ENCODE peak calls at places on chromosomes 11 and 22, in ten cellular contexts. One of them, this sample, is unnamed.

GRCh38 chr11:122617926-122618325 is 37.6 kb upstream of the UBASH3B start:
- DNase-seq in K562: no peak
- DNase-seq in RWPE2: no peak
- DNase-seq in nephron progenitor cell: no peak
- DNase-seq in lower leg skin: no peak
- DNase-seq in GM12865: no peak
- DNase-seq in AG10803: no peak
- DNase-seq in HFF-Myc: no peak
- DNase-seq in left ventricle myocardium inferior: no peak
- DNase-seq in AG09309: no peak
- DNase-seq in this sample: no peak

GRCh38 chr11:96218901-96219300 is 124.1 kb downstream of the MAML2 start:
- DNase-seq in K562: no peak
- DNase-seq in RWPE2: no peak
- DNase-seq in nephron progenitor cell: no peak
- DNase-seq in lower leg skin: no peak
- DNase-seq in GM12865: no peak
- DNase-seq in AG10803: no peak
- DNase-seq in HFF-Myc: no peak
- DNase-seq in left ventricle myocardium inferior: no peak
- DNase-seq in AG09309: no peak
- DNase-seq in this sample: no peak

GRCh38 chr11:133832096-133833081 is 12.9 kb downstream of the SPATA19 start:
- DNase-seq in K562: no peak
- DNase-seq in RWPE2: no peak
- DNase-seq in nephron progenitor cell: no peak
- DNase-seq in lower leg skin: no peak
- DNase-seq in GM12865: no peak
- DNase-seq in AG10803: no peak
- DNase-seq in HFF-Myc: no peak
- DNase-seq in left ventricle myocardium inferior: no peak
- DNase-seq in AG09309: no peak
- DNase-seq in this sample: no peak

GRCh38 chr11:125201525-125202121 is 37.1 kb downstream of the PKNOX2 start:
- DNase-seq in K562: no peak
- DNase-seq in RWPE2: no peak
- DNase-seq in nephron progenitor cell: no peak
- DNase-seq in lower leg skin: no peak
- DNase-seq in GM12865: no peak
- DNase-seq in AG10803: no peak
- DNase-seq in HFF-Myc: no peak
- DNase-seq in left ventricle myocardium inferior: no peak
- DNase-seq in AG09309: no peak
- DNase-seq in this sample: no peak

GRCh38 chr11:117199061-117199915 is at the start of gene TAGLN:
- DNase-seq in K562: no peak
- DNase-seq in RWPE2: peak
- DNase-seq in nephron progenitor cell: peak
- DNase-seq in lower leg skin: no peak
- DNase-seq in GM12865: no peak
- DNase-seq in AG10803: peak
- DNase-seq in HFF-Myc: no peak
- DNase-seq in left ventricle myocardium inferior: peak
- DNase-seq in AG09309: peak
- DNase-seq in this sample: no peak

GRCh38 chr11:10629431-10630002 is 61.1 kb upstream of the LYVE1 start:
- DNase-seq in K562: no peak
- DNase-seq in RWPE2: no peak
- DNase-seq in nephron progenitor cell: no peak
- DNase-seq in lower leg skin: no peak
- DNase-seq in GM12865: no peak
- DNase-seq in AG10803: no peak
- DNase-seq in HFF-Myc: no peak
- DNase-seq in left ventricle myocardium inferior: no peak
- DNase-seq in AG09309: no peak
- DNase-seq in this sample: no peak

GRCh38 chr11:57778318-57779037 is 16.9 kb downstream of the CTNND1 start:
- DNase-seq in K562: peak
- DNase-seq in RWPE2: peak
- DNase-seq in nephron progenitor cell: peak
- DNase-seq in lower leg skin: peak
- DNase-seq in GM12865: no peak
- DNase-seq in AG10803: peak
- DNase-seq in HFF-Myc: peak
- DNase-seq in left ventricle myocardium inferior: peak
- DNase-seq in AG09309: peak
- DNase-seq in this sample: no peak

GRCh38 chr11:111765320-111765983 is 737 bp downstream of the PPP2R1B start:
- DNase-seq in K562: no peak
- DNase-seq in RWPE2: no peak
- DNase-seq in nephron progenitor cell: no peak
- DNase-seq in lower leg skin: no peak
- DNase-seq in GM12865: no peak
- DNase-seq in AG10803: no peak
- DNase-seq in HFF-Myc: no peak
- DNase-seq in left ventricle myocardium inferior: no peak
- DNase-seq in AG09309: no peak
- DNase-seq in this sample: no peak

GRCh38 chr11:113105584-113105983 is 144.4 kb downstream of the NCAM1 start:
- DNase-seq in K562: no peak
- DNase-seq in RWPE2: no peak
- DNase-seq in nephron progenitor cell: no peak
- DNase-seq in lower leg skin: no peak
- DNase-seq in GM12865: no peak
- DNase-seq in AG10803: peak
- DNase-seq in HFF-Myc: no peak
- DNase-seq in left ventricle myocardium inferior: no peak
- DNase-seq in AG09309: no peak
- DNase-seq in this sample: no peak

GRCh38 chr11:1038921-1039320 is 2.4 kb upstream of the MUC6 start:
- DNase-seq in K562: no peak
- DNase-seq in RWPE2: no peak
- DNase-seq in nephron progenitor cell: no peak
- DNase-seq in lower leg skin: no peak
- DNase-seq in GM12865: no peak
- DNase-seq in AG10803: no peak
- DNase-seq in HFF-Myc: no peak
- DNase-seq in left ventricle myocardium inferior: no peak
- DNase-seq in AG09309: no peak
- DNase-seq in this sample: no peak

GRCh38 chr11:110071197-110071596 is 22.0 kb upstream of the ZC3H12C start:
- DNase-seq in K562: no peak
- DNase-seq in RWPE2: no peak
- DNase-seq in nephron progenitor cell: no peak
- DNase-seq in lower leg skin: no peak
- DNase-seq in GM12865: no peak
- DNase-seq in AG10803: no peak
- DNase-seq in HFF-Myc: no peak
- DNase-seq in left ventricle myocardium inferior: no peak
- DNase-seq in AG09309: no peak
- DNase-seq in this sample: no peak

GRCh38 chr11:86244063-86244521 is 461 bp upstream of the EED start:
- DNase-seq in K562: peak
- DNase-seq in RWPE2: peak
- DNase-seq in nephron progenitor cell: peak
- DNase-seq in lower leg skin: peak
- DNase-seq in GM12865: peak
- DNase-seq in AG10803: peak
- DNase-seq in HFF-Myc: no peak
- DNase-seq in left ventricle myocardium inferior: peak
- DNase-seq in AG09309: peak
- DNase-seq in this sample: peak

GRCh38 chr11:94528551-94528950 is 15.2 kb upstream of the FUT4 start:
- DNase-seq in K562: no peak
- DNase-seq in RWPE2: no peak
- DNase-seq in nephron progenitor cell: no peak
- DNase-seq in lower leg skin: no peak
- DNase-seq in GM12865: no peak
- DNase-seq in AG10803: no peak
- DNase-seq in HFF-Myc: no peak
- DNase-seq in left ventricle myocardium inferior: no peak
- DNase-seq in AG09309: no peak
- DNase-seq in this sample: no peak

GRCh38 chr11:15783619-15784018 is 572.7 kb downstream of the SOX6 start:
- DNase-seq in K562: no peak
- DNase-seq in RWPE2: no peak
- DNase-seq in nephron progenitor cell: no peak
- DNase-seq in lower leg skin: peak
- DNase-seq in GM12865: no peak
- DNase-seq in AG10803: no peak
- DNase-seq in HFF-Myc: no peak
- DNase-seq in left ventricle myocardium inferior: no peak
- DNase-seq in AG09309: no peak
- DNase-seq in this sample: no peak

GRCh38 chr11:58927393-58928081 is 11.8 kb upstream of the GLYATL1 start:
- DNase-seq in K562: no peak
- DNase-seq in RWPE2: no peak
- DNase-seq in nephron progenitor cell: peak
- DNase-seq in lower leg skin: no peak
- DNase-seq in GM12865: no peak
- DNase-seq in AG10803: no peak
- DNase-seq in HFF-Myc: no peak
- DNase-seq in left ventricle myocardium inferior: no peak
- DNase-seq in AG09309: no peak
- DNase-seq in this sample: peak

GRCh38 chr11:11416917-11417316 is 63.9 kb upstream of the CSNK2A3 start:
- DNase-seq in K562: no peak
- DNase-seq in RWPE2: no peak
- DNase-seq in nephron progenitor cell: no peak
- DNase-seq in lower leg skin: no peak
- DNase-seq in GM12865: no peak
- DNase-seq in AG10803: peak
- DNase-seq in HFF-Myc: no peak
- DNase-seq in left ventricle myocardium inferior: no peak
- DNase-seq in AG09309: peak
- DNase-seq in this sample: no peak

DNA sequence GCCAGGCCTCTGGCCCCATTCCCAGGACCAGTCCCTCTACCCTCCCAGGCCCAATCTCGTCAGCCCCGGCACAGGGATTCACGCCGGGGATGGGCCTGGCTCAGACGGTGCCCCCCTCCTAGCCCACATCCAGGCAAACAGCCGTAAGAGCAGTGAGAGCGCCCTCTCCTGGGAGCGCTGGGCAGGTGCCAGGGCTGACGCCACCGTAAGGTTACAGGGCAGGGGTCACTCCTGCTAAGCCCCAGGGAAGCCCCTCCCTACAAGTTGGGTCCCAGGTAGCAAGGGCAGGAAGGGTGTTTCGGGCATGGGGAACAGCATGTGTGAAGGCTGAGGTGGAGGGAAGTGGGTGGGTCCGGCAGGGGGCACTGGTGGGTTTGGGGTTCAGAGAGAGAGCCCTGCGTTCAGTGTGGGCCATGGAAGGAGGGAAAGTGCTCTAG is 19.2 kb upstream of the PPARA start:
- DNase-seq in K562: peak
- DNase-seq in RWPE2: no peak
- DNase-seq in nephron progenitor cell: no peak
- DNase-seq in lower leg skin: no peak
- DNase-seq in GM12865: no peak
- DNase-seq in AG10803: no peak
- DNase-seq in HFF-Myc: no peak
- DNase-seq in left ventricle myocardium inferior: no peak
- DNase-seq in AG09309: no peak
- DNase-seq in this sample: no peak
- TF ChIP-seq CTCF in K562: peak
- TF ChIP-seq CTCF in RWPE2: peak
- TF ChIP-seq CTCF in nephron progenitor cell: peak
- TF ChIP-seq CTCF in lower leg skin: no peak
- TF ChIP-seq CTCF in GM12865: peak
- TF ChIP-seq CTCF in AG10803: peak
- TF ChIP-seq CTCF in HFF-Myc: peak
- TF ChIP-seq CTCF in left ventricle myocardium inferior: no peak
- TF ChIP-seq CTCF in AG09309: peak
- TF ChIP-seq CTCF in this sample: no peak

DNA sequence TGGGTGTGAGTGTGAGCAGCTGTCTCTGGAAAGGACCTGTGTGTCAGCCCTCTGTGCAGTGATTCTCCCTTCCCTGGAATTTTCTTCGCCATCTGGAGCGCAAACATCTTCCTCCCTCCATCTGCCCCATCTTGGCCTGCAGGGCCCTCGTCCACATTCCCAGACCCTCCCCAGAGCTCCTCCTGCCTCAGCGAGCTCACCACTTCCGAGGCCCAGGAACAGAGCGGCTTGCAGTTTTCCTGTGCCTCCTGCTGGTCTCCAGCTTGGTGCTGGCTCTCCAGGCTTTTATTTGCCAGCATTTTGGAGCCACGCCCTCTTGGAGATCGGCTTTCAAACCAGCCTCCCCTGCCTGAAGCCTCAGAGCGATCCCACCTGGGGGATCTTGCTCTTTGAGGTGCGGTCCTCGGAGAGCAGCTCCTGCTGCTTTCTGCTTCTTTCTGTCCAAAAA is at the start of gene GPHA2:
- DNase-seq in K562: peak
- DNase-seq in RWPE2: no peak
- DNase-seq in nephron progenitor cell: peak
- DNase-seq in lower leg skin: no peak
- DNase-seq in GM12865: no peak
- DNase-seq in AG10803: peak
- DNase-seq in HFF-Myc: peak
- DNase-seq in left ventricle myocardium inferior: no peak
- DNase-seq in AG09309: no peak
- DNase-seq in this sample: no peak
- TF ChIP-seq CTCF in K562: no peak
- TF ChIP-seq CTCF in RWPE2: no peak
- TF ChIP-seq CTCF in nephron progenitor cell: no peak
- TF ChIP-seq CTCF in lower leg skin: no peak
- TF ChIP-seq CTCF in GM12865: no peak
- TF ChIP-seq CTCF in AG10803: peak
- TF ChIP-seq CTCF in HFF-Myc: peak
- TF ChIP-seq CTCF in left ventricle myocardium inferior: no peak
- TF ChIP-seq CTCF in AG09309: peak
- TF ChIP-seq CTCF in this sample: no peak

GRCh38 chr11:106306942-106307341 is 229.5 kb downstream of the AASDHPPT start:
- DNase-seq in K562: no peak
- DNase-seq in RWPE2: no peak
- DNase-seq in nephron progenitor cell: no peak
- DNase-seq in lower leg skin: no peak
- DNase-seq in GM12865: no peak
- DNase-seq in AG10803: no peak
- DNase-seq in HFF-Myc: no peak
- DNase-seq in left ventricle myocardium inferior: no peak
- DNase-seq in AG09309: no peak
- DNase-seq in this sample: no peak
- TF ChIP-seq CTCF in K562: no peak
- TF ChIP-seq CTCF in RWPE2: peak
- TF ChIP-seq CTCF in nephron progenitor cell: no peak
- TF ChIP-seq CTCF in lower leg skin: no peak
- TF ChIP-seq CTCF in GM12865: no peak
- TF ChIP-seq CTCF in AG10803: peak
- TF ChIP-seq CTCF in HFF-Myc: peak
- TF ChIP-seq CTCF in left ventricle myocardium inferior: no peak
- TF ChIP-seq CTCF in AG09309: peak
- TF ChIP-seq CTCF in this sample: no peak

DNA sequence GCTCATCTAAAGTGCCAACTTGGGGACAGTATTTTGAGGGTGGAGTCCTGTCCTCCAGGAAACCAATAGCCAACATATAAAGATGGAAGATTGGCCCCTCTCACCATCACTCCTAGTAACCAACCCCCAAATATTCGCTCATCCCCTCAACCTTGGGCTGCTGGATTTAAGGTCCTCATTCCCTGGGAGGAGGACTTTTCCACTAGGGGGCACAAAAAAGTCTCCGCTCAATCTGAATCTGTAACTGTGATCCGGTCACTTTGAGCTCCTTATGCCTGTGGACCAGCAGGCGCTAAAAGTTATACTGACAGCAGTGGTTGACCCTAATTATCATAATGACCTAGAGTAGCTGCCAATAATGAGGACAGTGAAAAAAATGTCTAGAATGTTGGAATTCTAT is 20.5 kb upstream of the CLPB start:
- DNase-seq in K562: peak
- DNase-seq in RWPE2: no peak
- DNase-seq in nephron progenitor cell: no peak
- DNase-seq in lower leg skin: no peak
- DNase-seq in GM12865: no peak
- DNase-seq in AG10803: no peak
- DNase-seq in HFF-Myc: no peak
- DNase-seq in left ventricle myocardium inferior: no peak
- DNase-seq in AG09309: no peak
- DNase-seq in this sample: no peak
- TF ChIP-seq CTCF in K562: peak
- TF ChIP-seq CTCF in RWPE2: no peak
- TF ChIP-seq CTCF in nephron progenitor cell: no peak
- TF ChIP-seq CTCF in lower leg skin: no peak
- TF ChIP-seq CTCF in GM12865: no peak
- TF ChIP-seq CTCF in AG10803: peak
- TF ChIP-seq CTCF in HFF-Myc: peak
- TF ChIP-seq CTCF in left ventricle myocardium inferior: no peak
- TF ChIP-seq CTCF in AG09309: no peak
- TF ChIP-seq CTCF in this sample: no peak